ENCODE peak calls at places on chromosomes 13 and 19, in six cellular contexts. R is hepatocyte, D is adrenal gland, P is DND-41, K is pancreas, F is fibroblast of lung. S is an unnamed sample.

GRCh38 chr13:87122551-87122950 is 548.6 kb upstream of the SLITRK5 start:
- DNase-seq in R (no peak), D (no peak), K (no peak), P (no peak), F (no peak), S (no peak)

GRCh38 chr13:48155850-48156249 is 60.9 kb upstream of the MED4 start:
- DNase-seq in P (peak; percentile 25), R (no peak), D (no peak), F (peak; percentile 21), K (no peak), S (no peak)

GRCh38 chr19:13849991-13850909 is 26.7 kb upstream of the NANOS3 start:
- DNase-seq in P (no peak), R (peak; percentile 96), F (peak; percentile 78), K (peak; percentile 91), D (peak; percentile 89), S (peak; percentile 80)

GRCh38 chr13:100944791-100945345 is 270.3 kb upstream of the TMTC4 start:
- DNase-seq in K (no peak), F (no peak), P (no peak), D (no peak), R (no peak), S (no peak)

GRCh38 chr13:43574601-43575000 is 212.2 kb downstream of the ENOX1 start:
- DNase-seq in F (no peak), R (no peak), K (no peak), P (no peak), D (no peak), S (no peak)

GRCh38 chr19:17405250-17406038 is at the start of gene BST2:
- DNase-seq in D (peak; percentile 77), P (peak; percentile 80), K (no peak), R (peak; percentile 52), F (no peak), S (peak; percentile 36)

GRCh38 chr19:31232220-31232619 is 117.0 kb downstream of the TSHZ3 start:
- DNase-seq in K (no peak), D (no peak), P (no peak), R (no peak), F (peak; percentile 39), S (peak; percentile 26)

GRCh38 chr13:97948041-97948440 is 5.4 kb upstream of the IPO5 start:
- DNase-seq in K (no peak), F (no peak), P (no peak), R (no peak), D (no peak), S (no peak)

GRCh38 chr13:46964789-46965527 is 68.1 kb upstream of the HTR2A start:
- DNase-seq in F (peak; percentile 75), P (no peak), K (no peak), R (no peak), D (no peak), S (no peak)

GRCh38 chr13:34358811-34359513 is 541.0 kb downstream of the RFC3 start:
- DNase-seq in K (no peak), D (no peak), F (peak; percentile 80), R (no peak), P (no peak), S (no peak)

GRCh38 chr19:33396701-33397535 is 23.4 kb downstream of the CEBPG start:
- DNase-seq in P (no peak), R (no peak), K (no peak), D (no peak), F (no peak), S (no peak)

GRCh38 chr13:19586904-19587634 is 25.7 kb upstream of the TPTE2 start:
- DNase-seq in K (no peak), D (no peak), R (no peak), P (peak; percentile 52), F (peak; percentile 16), S (no peak)

GRCh38 chr19:13092206-13092605 is 10.5 kb downstream of the LYL1 start:
- DNase-seq in P (no peak), R (no peak), K (no peak), D (no peak), F (no peak), S (no peak)

GRCh38 chr19:19900574-19901444 is at the start of gene ZNF93:
- DNase-seq in R (peak; percentile 97), D (peak; percentile 95), F (peak; percentile 98), K (peak; percentile 95), P (peak; percentile 97), S (peak; percentile 98)

GRCh38 chr13:112967666-112968379 is 1.2 kb upstream of the MCF2L start:
- DNase-seq in D (no peak), P (no peak), R (no peak), K (no peak), F (no peak), S (no peak)

GRCh38 chr13:45623516-45624090 is 8.1 kb upstream of the ERICH6B start:
- DNase-seq in F (peak; percentile 36), D (no peak), P (no peak), R (no peak), K (no peak), S (no peak)

GRCh38 chr13:26323764-26324163 is 69.8 kb downstream of the CDK8 start:
- DNase-seq in P (no peak), D (no peak), R (no peak), K (no peak), F (no peak), S (no peak)

GRCh38 chr19:1672038-1672768 is 19.8 kb upstream of the TCF3 start:
- DNase-seq in K (no peak), R (peak; percentile 75), D (no peak), F (peak; percentile 40), P (peak; percentile 52), S (no peak)

GRCh38 chr19:10551698-10552301 is 8.1 kb downstream of the ATG4D start:
- DNase-seq in P (peak; percentile 66), D (no peak), R (no peak), F (peak; percentile 22), K (peak; percentile 52), S (no peak)

GRCh38 chr19:3057275-3057714 is 5.0 kb downstream of the TLE5 start:
- DNase-seq in D (peak; percentile 93), K (peak; percentile 97), R (peak; percentile 67), F (peak; percentile 69), P (no peak), S (peak; percentile 98)

GRCh38 chr13:73039201-73040108 is 19.4 kb upstream of the KLF5 start:
- DNase-seq in D (no peak), R (no peak), F (no peak), K (no peak), P (no peak), S (no peak)

GRCh38 chr13:73064991-73065390 is 6.2 kb downstream of the KLF5 start:
- DNase-seq in D (no peak), K (no peak), R (no peak), P (no peak), F (no peak), S (no peak)

GRCh38 chr19:10000171-10000826 is 10.0 kb downstream of the COL5A3 start:
- DNase-seq in P (peak; percentile 69), F (peak; percentile 72), D (peak; percentile 76), R (peak; percentile 84), K (peak; percentile 64), S (peak; percentile 76)

GRCh38 chr19:17304386-17305047 is 1.2 kb upstream of the MRPL34 start:
- DNase-seq in K (no peak), F (no peak), D (no peak), R (no peak), P (no peak), S (peak; percentile 87)

GRCh38 chr19:2332341-2333026 is 4.0 kb downstream of the SPPL2B start:
- DNase-seq in F (no peak), P (peak; percentile 88), R (no peak), K (no peak), D (no peak), S (no peak)

GRCh38 chr19:51372649-51373504 is at the start of gene NKG7:
- DNase-seq in D (no peak), P (peak; percentile 93), R (no peak), F (no peak), K (no peak), S (no peak)

GRCh38 chr13:104098421-104098820 is 1032.2 kb upstream of the SLC10A2 start:
- DNase-seq in R (no peak), P (no peak), D (no peak), F (no peak), K (no peak), S (no peak)

GRCh38 chr19:41810301-41810700 is 13.9 kb downstream of the CEACAM3 start:
- DNase-seq in F (no peak), P (no peak), D (no peak), R (no peak), K (no peak), S (no peak)
- H3K27ac ChIP-seq in F (no peak overlapping the region), P (no peak overlapping the region), D (no peak overlapping the region), R (no peak overlapping the region), K (no peak overlapping the region), S (no peak overlapping the region)

GRCh38 chr19:383922-384800 is 24.8 kb downstream of the C2CD4C start:
- DNase-seq in R (peak; percentile 49), K (peak; percentile 48), F (no peak), D (no peak), P (no peak), S (peak; percentile 50)
- TF ChIP-seq CTCF in R (peak; percentile 60), K (peak; percentile 27), F (no peak), D (peak; percentile 40), P (peak; percentile 48), S (peak; percentile 46)

DNA sequence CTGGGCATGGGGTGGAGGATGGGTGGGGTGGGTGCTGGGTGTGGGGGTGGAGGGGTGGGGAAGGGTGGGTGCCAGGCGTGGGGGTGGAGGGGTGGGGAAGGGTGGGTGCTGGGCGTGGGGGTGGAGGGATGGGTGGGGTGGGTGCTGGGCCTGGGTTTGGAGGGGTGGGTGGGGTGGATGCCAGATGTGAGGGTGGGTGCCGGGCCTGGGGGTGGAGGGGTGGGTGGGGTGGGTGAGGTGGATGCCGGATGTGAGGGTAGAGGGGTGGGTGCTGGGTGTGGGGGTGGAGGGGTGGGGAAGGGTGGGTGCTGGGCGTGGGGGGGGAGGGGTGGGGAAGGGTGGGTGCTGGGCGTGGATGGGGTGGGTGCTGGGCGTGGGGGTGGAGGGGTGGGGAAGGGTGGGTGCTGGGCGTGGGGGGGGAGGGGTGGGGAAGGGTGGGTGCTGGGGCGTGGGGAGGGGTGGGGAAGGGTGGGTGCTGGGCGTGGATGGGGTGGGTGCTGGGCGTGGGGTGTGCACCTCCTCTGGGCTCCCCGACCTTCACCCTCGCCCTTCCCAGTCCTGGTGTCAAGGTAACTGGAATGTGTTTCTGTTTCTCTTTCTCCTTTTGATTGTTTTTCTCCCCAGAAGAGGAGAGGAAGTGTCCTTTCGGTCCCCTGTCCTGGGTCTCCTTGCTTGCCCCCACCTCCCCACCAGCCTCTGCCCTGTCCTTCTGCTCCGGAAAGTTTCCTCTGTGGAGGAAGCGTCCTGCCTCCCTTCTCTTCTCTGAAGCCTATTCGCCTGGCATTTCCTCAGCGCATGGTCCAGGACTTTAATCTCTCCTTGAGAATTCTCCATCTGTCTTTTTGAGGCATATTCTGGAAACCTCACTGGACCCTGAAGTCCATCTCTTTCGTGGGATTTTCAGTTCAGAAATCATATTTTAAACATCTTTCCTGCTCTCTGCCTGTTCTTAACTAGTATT is 22.9 kb upstream of the CFAP97D2 start:
- DNase-seq in K (no peak), D (no peak), F (no peak), P (no peak), R (no peak), S (no peak)
- H3K4me3 ChIP-seq in K (no peak overlapping the region), D (no peak overlapping the region), F (no peak overlapping the region), P (no peak overlapping the region), R (no peak overlapping the region), S (no peak overlapping the region)

DNA sequence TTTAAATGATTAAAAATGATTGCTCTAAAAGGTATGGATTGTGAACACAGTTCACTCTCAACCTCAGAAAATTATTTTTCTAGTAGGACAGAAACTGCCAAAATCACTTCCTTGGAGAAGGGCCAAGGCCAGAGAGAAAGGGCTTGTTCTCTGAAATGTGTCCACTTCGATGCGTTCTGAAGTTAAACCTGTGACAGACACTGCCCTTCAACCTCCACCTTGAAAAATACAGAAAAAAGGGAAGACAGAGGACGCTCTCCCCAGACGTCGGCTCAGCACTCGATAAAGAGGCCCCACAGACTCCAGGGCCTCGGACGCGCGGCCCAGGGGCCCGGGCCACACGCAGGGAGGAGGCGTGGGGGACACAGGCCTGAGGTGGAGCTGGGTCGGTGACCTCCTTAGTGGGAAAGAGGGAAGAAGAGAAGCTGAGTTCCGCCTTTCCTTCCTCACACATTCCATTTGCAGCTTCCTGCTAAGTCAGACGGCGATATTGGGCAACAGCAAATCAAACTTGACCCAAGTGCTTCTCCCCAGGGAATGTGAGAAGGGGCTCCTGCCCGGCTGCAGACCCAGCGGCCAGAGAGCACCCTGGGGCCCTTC is 63.6 kb downstream of the RASA3 start:
- DNase-seq in K (no peak), R (no peak), D (no peak), F (peak; percentile 81), P (no peak), S (peak; percentile 84)
- H3K27ac ChIP-seq in K (peak overlapping the region; percentile 55), R (peak overlapping the region; percentile 83), D (peak overlapping the region; percentile 43), F (peak overlapping the region; percentile 99), P (no peak overlapping the region), S (peak overlapping the region; percentile 99)

S was measured in thyroid gland.